ENCODE peak calls at places on chromosomes 12 and 14, in four cellular contexts. S is choroid plexus epithelial cell, Z is spleen, R is NCI-H1417. F is an unnamed sample.

GRCh38 chr12:62466018-62466595 is 519 bp upstream of the MON2 start:
- DNase-seq in S (peak), Z (no peak), R (peak), F (peak)

GRCh38 chr12:71469235-71469873 is 29.8 kb downstream of the LGR5 start:
- DNase-seq in S (peak), Z (no peak), R (no peak), F (no peak)

GRCh38 chr12:112751844-112752243 is 39.7 kb upstream of the RPH3A start:
- DNase-seq in S (no peak), Z (no peak), R (no peak), F (no peak)

GRCh38 chr12:84996759-84997158 is 39.3 kb downstream of the TSPAN19 start:
- DNase-seq in S (no peak), Z (no peak), R (no peak), F (no peak)

GRCh38 chr12:105814283-105814682 is 324.5 kb downstream of the NUAK1 start:
- DNase-seq in S (no peak), Z (no peak), R (peak), F (no peak)

GRCh38 chr12:15220961-15221885 is at the start of gene RERG:
- DNase-seq in S (peak), Z (peak), R (peak), F (peak)

GRCh38 chr14:77307099-77307496 is 13.6 kb downstream of the POMT2 start:
- DNase-seq in S (peak), Z (no peak), R (no peak), F (no peak)

GRCh38 chr12:126837697-126838096 is 1429.3 kb upstream of the TMEM132C start:
- DNase-seq in S (no peak), Z (no peak), R (no peak), F (no peak)

GRCh38 chr12:1640630-1641234 is 11.7 kb downstream of the WNT5B start:
- DNase-seq in S (no peak), Z (no peak), R (no peak), F (no peak)

GRCh38 chr14:104747876-104748275 is 5.1 kb upstream of the SIVA1 start:
- DNase-seq in S (no peak), Z (peak), R (no peak), F (no peak)

GRCh38 chr14:85702937-85703336 is 173.0 kb downstream of the FLRT2 start:
- DNase-seq in S (peak), Z (no peak), R (no peak), F (no peak)

GRCh38 chr12:45663452-45663851 is 66.1 kb upstream of the ARID2 start:
- DNase-seq in S (no peak), Z (no peak), R (no peak), F (no peak)

GRCh38 chr12:94561943-94562411 is 88.4 kb downstream of the TMCC3 start:
- DNase-seq in S (no peak), Z (no peak), R (no peak), F (peak)

GRCh38 chr12:7059780-7060179 is 738 bp upstream of the C1S start:
- DNase-seq in S (no peak), Z (no peak), R (no peak), F (no peak)

GRCh38 chr14:37147310-37147875 is 25.0 kb downstream of the SLC25A21 start:
- DNase-seq in S (peak), Z (no peak), R (no peak), F (no peak)

GRCh38 chr14:49879683-49880204 is 13.1 kb upstream of the ARF6 start:
- DNase-seq in S (peak), Z (no peak), R (peak), F (peak)

GRCh38 chr12:34294137-34294536 is 271.8 kb downstream of the ALG10 start:
- DNase-seq in S (no peak), Z (peak), R (no peak), F (no peak)

GRCh38 chr14:61121293-61121897 is 140.3 kb downstream of the SLC38A6 start:
- DNase-seq in S (no peak), Z (no peak), R (no peak), F (no peak)

GRCh38 chr12:563250-563781 is 99.9 kb downstream of the NINJ2 start:
- DNase-seq in S (peak), Z (peak), R (no peak), F (no peak)

GRCh38 chr14:35821546-35822411 is 4.4 kb upstream of the BRMS1L start:
- DNase-seq in S (peak), Z (no peak), R (no peak), F (no peak)

GRCh38 chr14:103123634-103124500 is 606 bp downstream of the TNFAIP2 start:
- DNase-seq in S (peak), Z (peak), R (no peak), F (peak)

GRCh38 chr12:122966743-122967058 is 438 bp upstream of the ABCB9 start:
- DNase-seq in S (no peak), Z (no peak), R (no peak), F (no peak)

GRCh38 chr12:89775336-89776005 is 66.8 kb upstream of the ATP2B1 start:
- DNase-seq in S (peak), Z (no peak), R (no peak), F (no peak)

GRCh38 chr12:46455648-46456352 is 83.2 kb upstream of the SLC38A2 start:
- DNase-seq in S (no peak), Z (no peak), R (no peak), F (peak)

GRCh38 chr12:68959457-68960161 is 26.6 kb upstream of the CPM start:
- DNase-seq in S (no peak), Z (no peak), R (no peak), F (no peak)

GRCh38 chr12:84506317-84506716 is 406.3 kb downstream of the SLC6A15 start:
- DNase-seq in S (no peak), Z (no peak), R (no peak), F (no peak)

GRCh38 chr12:132027636-132028035 is 77.9 kb downstream of the EP400 start:
- DNase-seq in S (no peak), Z (no peak), R (no peak), F (no peak)

GRCh38 chr14:67221248-67221981 is 19.8 kb upstream of the PALS1 start:
- DNase-seq in S (peak), Z (no peak), R (no peak), F (no peak)

GRCh38 chr12:105523164-105524057 is 192.9 kb downstream of the C12orf75 start:
- DNase-seq in S (peak), Z (no peak), R (no peak), F (no peak)

GRCh38 chr12:54009171-54010052 is 627 bp downstream of the HOXC8 start:
- DNase-seq in S (no peak), Z (no peak), R (no peak), F (no peak)

F was measured in stomach.